ENCODE peak calls at places on chromosomes 3 and 15, in nine cellular contexts. P is HL-60, A is esophagus muscularis mucosa, J is sigmoid colon, C is HCT116, X is endothelial cell of umbilical vein, N is GM12878, V is SK-N-SH, W is stomach. M is an unnamed sample.

GRCh38 chr3:4897765-4898453 is 81.3 kb upstream of the BHLHE40 start:
- DNase-seq in P (no peak), A (no peak), J (no peak), C (no peak), X (no peak), N (no peak), V (no peak), W (no peak), M (no peak)

GRCh38 chr3:25895443-25895842 is 105.6 kb downstream of the OXSM start:
- DNase-seq in P (no peak), A (no peak), J (no peak), C (no peak), X (no peak), N (no peak), V (no peak), W (no peak), M (no peak)

GRCh38 chr15:48625126-48625525 is 20.4 kb downstream of the FBN1 start:
- DNase-seq in P (no peak), A (no peak), J (no peak), C (no peak), X (no peak), N (no peak), V (no peak), W (no peak), M (no peak)

GRCh38 chr15:96353931-96354730 is 23.6 kb downstream of the NR2F2 start:
- DNase-seq in P (no peak), A (no peak), J (no peak), C (no peak), X (peak), N (no peak), V (no peak), W (peak), M (no peak)

GRCh38 chr3:141336672-141337522 is 31.4 kb upstream of the ZBTB38 start:
- DNase-seq in P (no peak), A (no peak), J (no peak), C (no peak), X (no peak), N (peak), V (no peak), W (no peak), M (peak)

GRCh38 chr3:71702131-71703024 is 22.8 kb downstream of the EIF4E3 start:
- DNase-seq in P (no peak), A (no peak), J (no peak), C (no peak), X (peak), N (no peak), V (no peak), W (no peak), M (no peak)

GRCh38 chr15:75727851-75728715 is 15.4 kb upstream of the CSPG4 start:
- DNase-seq in P (no peak), A (no peak), J (peak), C (peak), X (peak), N (no peak), V (peak), W (peak), M (no peak)

GRCh38 chr3:156291269-156292123 is 171.1 kb downstream of the KCNAB1 start:
- DNase-seq in P (no peak), A (no peak), J (peak), C (no peak), X (no peak), N (no peak), V (peak), W (no peak), M (no peak)

GRCh38 chr15:64148168-64148567 is 3.4 kb upstream of the SNX22 start:
- DNase-seq in P (no peak), A (no peak), J (no peak), C (no peak), X (no peak), N (no peak), V (no peak), W (no peak), M (no peak)

GRCh38 chr3:129651316-129652202 is 45.1 kb upstream of the PLXND1 start:
- DNase-seq in P (no peak), A (no peak), J (no peak), C (peak), X (peak), N (no peak), V (no peak), W (no peak), M (no peak)

GRCh38 chr3:63921741-63922482 is 9.7 kb upstream of the SCAANT1 start:
- DNase-seq in P (no peak), A (no peak), J (no peak), C (no peak), X (no peak), N (peak), V (no peak), W (no peak), M (no peak)

DNA sequence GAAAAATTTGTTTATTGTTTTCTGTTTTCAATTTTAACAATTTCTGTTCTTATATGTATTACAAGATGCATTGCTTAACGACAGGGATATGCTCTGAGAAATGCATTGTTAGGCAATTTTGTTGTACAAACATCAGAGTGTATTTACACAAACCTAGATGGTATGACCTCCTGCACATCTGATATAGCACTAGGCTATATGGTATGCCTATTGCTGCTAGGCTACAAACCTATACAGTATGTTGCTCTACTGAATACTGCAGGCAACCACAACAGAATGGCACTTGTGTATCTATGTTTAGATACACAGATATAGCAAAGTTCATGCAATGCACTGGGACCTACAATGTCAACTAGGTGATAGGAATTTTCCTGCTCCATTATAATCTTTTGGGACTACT is 70.1 kb downstream of the SUCNR1 start:
- DNase-seq in P (no peak), A (no peak), J (no peak), C (no peak), X (no peak), N (no peak), V (no peak), W (no peak), M (no peak)
- TF ChIP-seq POLR2AphosphoS5 in P (no peak), A (no peak), J (no peak), C (no peak), X (no peak), N (no peak), V (no peak), W (no peak), M (no peak)

GRCh38 chr15:34904527-34904926 is 65.0 kb downstream of the AQR start:
- DNase-seq in P (no peak), A (no peak), J (no peak), C (no peak), X (no peak), N (no peak), V (no peak), W (no peak), M (no peak)

GRCh38 chr15:34905047-34905446 is 64.5 kb downstream of the AQR start:
- DNase-seq in P (no peak), A (no peak), J (no peak), C (no peak), X (no peak), N (no peak), V (no peak), W (no peak), M (no peak)

GRCh38 chr15:34896183-34896582 is 73.4 kb downstream of the AQR start:
- DNase-seq in P (no peak), A (no peak), J (no peak), C (no peak), X (no peak), N (no peak), V (no peak), W (no peak), M (no peak)

DNA sequence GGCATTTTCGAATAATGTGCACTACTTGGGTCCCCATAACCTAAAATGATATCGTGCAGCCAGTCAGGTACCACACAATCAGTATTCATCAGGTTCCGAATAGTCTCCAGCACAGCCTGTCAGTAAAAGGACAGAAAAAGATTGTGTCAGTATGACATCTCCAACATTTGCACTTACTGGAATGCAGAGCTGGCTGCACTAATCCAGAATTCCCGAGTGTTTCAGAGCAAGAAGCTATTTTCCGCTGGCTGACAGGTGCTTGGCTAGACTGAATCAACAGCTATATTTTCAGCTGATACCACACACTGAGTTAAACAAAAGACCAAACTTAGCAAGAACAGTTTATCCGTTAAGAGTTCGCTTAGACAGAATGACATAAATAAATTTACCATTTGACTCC is 68.8 kb downstream of the AQR start:
- DNase-seq in P (no peak), A (no peak), J (no peak), C (no peak), X (no peak), N (no peak), V (no peak), W (no peak), M (no peak)
- TF ChIP-seq POLR2AphosphoS5 in P (no peak), A (no peak), J (no peak), C (no peak), X (no peak), N (no peak), V (no peak), W (peak), M (no peak)

DNA sequence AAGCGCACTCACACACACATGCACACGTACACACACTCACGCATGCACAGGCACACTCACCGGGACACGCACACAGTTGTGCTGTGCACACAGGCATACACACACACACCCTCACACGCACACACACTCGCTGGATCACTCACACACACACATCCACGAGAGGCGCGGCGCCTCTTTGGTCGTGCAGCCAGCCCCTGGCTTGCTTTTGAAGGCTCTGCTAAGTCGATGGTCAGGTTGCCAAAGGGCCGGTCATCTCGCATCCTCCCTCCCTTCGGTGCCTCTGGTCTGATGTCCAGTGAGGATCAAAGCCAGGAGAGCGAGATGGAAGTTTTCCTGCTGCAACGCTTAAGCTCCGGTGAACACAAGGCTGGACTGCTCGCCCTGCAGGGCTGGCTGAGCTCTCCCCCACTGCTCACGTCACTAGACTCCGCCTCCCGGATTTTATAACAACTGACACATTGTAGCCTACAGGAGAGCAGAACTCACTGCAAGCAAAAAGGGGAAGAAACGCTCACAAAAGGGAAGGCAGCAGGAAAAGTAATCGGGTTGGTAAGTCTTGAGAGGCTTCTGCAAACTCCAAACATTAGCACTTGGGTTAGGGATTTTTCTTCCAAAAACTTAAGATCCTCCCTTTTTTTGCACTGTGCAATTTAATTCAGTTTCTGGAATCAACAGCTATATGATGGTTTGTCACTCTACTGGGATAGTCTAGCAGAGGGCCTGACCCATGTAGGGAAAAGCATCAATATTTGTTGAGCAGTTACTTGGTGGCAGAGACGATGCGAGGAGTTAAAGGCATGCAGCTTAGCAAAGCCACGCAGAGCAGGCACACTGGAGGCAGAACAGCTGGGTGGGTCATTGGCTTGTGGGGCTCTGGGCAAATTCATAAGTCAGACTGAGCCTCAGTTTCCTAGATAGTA is at the start of gene SRGAP3:
- DNase-seq in P (peak), A (peak), J (peak), C (peak), X (peak), N (peak), V (peak), W (peak), M (peak)
- TF ChIP-seq POLR2AphosphoS5 in P (no peak), A (peak), J (no peak), C (peak), X (no peak), N (no peak), V (peak), W (peak), M (no peak)

GRCh38 chr3:41199866-41200668 is 762 bp downstream of the CTNNB1 start:
- DNase-seq in P (no peak), A (no peak), J (peak), C (no peak), X (peak), N (no peak), V (peak), W (no peak), M (peak)
- TF ChIP-seq POLR2AphosphoS5 in P (no peak), A (no peak), J (no peak), C (no peak), X (no peak), N (peak), V (no peak), W (no peak), M (no peak)

GRCh38 chr3:178078933-178079332 is 457.3 kb upstream of the KCNMB2 start:
- DNase-seq in P (no peak), A (no peak), J (no peak), C (no peak), X (peak), N (no peak), V (no peak), W (no peak), M (no peak)
- TF ChIP-seq POLR2AphosphoS5 in P (no peak), A (peak), J (no peak), C (no peak), X (no peak), N (no peak), V (no peak), W (no peak), M (no peak)

DNA sequence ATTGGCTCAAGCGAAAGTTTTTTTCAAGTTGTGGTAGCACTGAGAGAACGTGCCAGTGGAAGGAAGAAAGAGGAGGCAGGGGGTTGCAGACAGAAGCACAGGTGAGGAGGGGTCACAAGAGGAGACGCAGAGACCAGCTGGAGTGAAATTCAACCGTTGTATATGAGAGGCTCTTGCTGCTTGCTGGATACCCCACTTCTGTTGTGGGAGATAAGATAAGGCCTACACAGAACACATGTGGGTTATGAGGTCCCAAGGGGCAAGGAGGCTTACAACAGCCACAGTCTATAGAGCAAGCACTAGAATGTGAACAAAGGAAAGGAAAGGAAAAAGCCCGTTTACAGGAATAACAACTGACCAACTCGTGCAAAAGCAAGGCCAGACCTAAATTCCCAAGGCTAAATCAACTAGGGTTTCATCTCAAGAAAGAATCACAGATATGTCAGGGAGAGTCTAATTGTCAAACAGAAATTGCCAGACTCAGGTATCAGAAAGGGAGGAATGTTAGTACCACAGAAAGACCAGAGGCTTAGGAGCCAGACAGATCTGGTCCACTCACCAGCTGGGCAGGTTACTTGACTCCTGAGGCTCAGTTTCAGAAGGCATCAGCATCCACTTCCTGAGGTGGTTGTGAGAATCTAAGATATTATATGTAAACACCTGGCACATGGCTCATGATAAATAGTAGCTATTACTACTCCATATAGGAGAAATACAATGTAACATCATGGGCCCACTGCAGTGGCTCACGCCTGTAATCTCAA is 60.9 kb downstream of the MSL2 start:
- DNase-seq in P (no peak), A (no peak), J (no peak), C (no peak), X (no peak), N (no peak), V (peak), W (no peak), M (no peak)
- TF ChIP-seq POLR2AphosphoS5 in P (no peak), A (no peak), J (no peak), C (no peak), X (no peak), N (no peak), V (no peak), W (no peak), M (no peak)

GRCh38 chr3:178900244-178900643 is 171.4 kb downstream of the ZMAT3 start:
- DNase-seq in P (no peak), A (no peak), J (no peak), C (no peak), X (no peak), N (no peak), V (no peak), W (no peak), M (no peak)
- TF ChIP-seq POLR2AphosphoS5 in P (no peak), A (no peak), J (no peak), C (no peak), X (no peak), N (no peak), V (no peak), W (no peak), M (no peak)

GRCh38 chr15:57387011-57387410 is 10.7 kb downstream of the CGNL1 start:
- DNase-seq in P (no peak), A (no peak), J (no peak), C (no peak), X (no peak), N (no peak), V (no peak), W (no peak), M (no peak)

GRCh38 chr15:57384816-57385215 is 8.5 kb downstream of the CGNL1 start:
- DNase-seq in P (no peak), A (no peak), J (no peak), C (no peak), X (peak), N (no peak), V (no peak), W (no peak), M (no peak)

GRCh38 chr15:57387644-57388076 is 11.4 kb downstream of the CGNL1 start:
- DNase-seq in P (no peak), A (no peak), J (no peak), C (no peak), X (peak), N (no peak), V (no peak), W (no peak), M (no peak)

GRCh38 chr15:57384024-57384423 is 7.7 kb downstream of the CGNL1 start:
- DNase-seq in P (no peak), A (no peak), J (peak), C (no peak), X (no peak), N (no peak), V (no peak), W (no peak), M (no peak)

DNA sequence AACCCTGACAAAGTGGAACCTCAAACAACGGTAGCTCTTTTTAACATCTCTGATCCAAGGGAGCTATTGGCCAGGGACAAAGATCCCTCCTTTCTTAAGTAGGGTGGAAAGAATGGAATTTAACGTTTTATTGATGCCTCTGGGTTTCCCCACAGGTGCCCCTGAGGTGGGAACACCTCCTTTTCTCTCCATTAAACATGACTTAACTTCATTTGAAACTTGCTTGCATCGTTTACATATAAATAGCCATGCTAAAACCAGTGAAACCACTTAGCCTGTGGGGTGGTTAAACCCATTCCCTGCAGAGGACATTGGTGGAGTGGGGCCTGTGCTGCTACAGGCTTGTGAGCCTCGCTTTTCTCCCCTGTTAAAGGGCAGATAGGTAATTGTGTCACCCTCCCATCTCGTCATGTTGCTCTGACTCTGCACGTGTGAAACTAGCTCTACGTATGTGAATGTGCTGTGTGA is 9.7 kb downstream of the CGNL1 start:
- DNase-seq in P (no peak), A (no peak), J (no peak), C (no peak), X (no peak), N (no peak), V (no peak), W (no peak), M (no peak)
- TF ChIP-seq POLR2AphosphoS5 in P (no peak), A (no peak), J (no peak), C (no peak), X (no peak), N (no peak), V (no peak), W (no peak), M (no peak)